ENCODE peak calls at places on chromosomes 7 and 10, in nine cellular contexts. M is activated CD4-positive, alpha-beta memory T cell treated with anti-CD3 and anti-CD28 coated beads for 36 hours; K is activated CD8-positive, alpha-beta memory T cell treated with anti-CD3 and anti-CD28 coated beads for 4 hours; I is CD8-positive, alpha-beta T cell; E is stimulated activated CD4-positive, alpha-beta T cell treated with anti-CD3 and anti-CD28 coated beads, Interleukin-12 subunit alpha, Interleukin-12 subunit beta, amount 100 ng/mL, for 4 hours; W is transverse colon; R is effector CD4-positive, alpha-beta T cell; Z is fibroblast of the conjunctiva; S is T follicular helper cell. G is an unnamed sample.

GRCh38 chr10:104546756-104547155 is 94.3 kb upstream of the SORCS3 start:
- DNase-seq in K (no peak), W (no peak), R (no peak), E (no peak), S (no peak), Z (no peak), M (no peak), I (no peak), G (no peak)

GRCh38 chr7:75599244-75599771 is 107.2 kb downstream of the SPDYE5 start:
- DNase-seq in I (no peak), Z (no peak), S (no peak), R (no peak), E (no peak), W (no peak), K (no peak), M (no peak), G (no peak)

GRCh38 chr7:91772100-91772794 is 108.3 kb downstream of the MTERF1 start:
- DNase-seq in S (no peak), K (no peak), W (peak), E (no peak), I (no peak), M (no peak), R (no peak), Z (no peak), G (no peak)

GRCh38 chr7:76008156-76008687 is 13.8 kb upstream of the TMEM120A start:
- DNase-seq in R (no peak), S (no peak), W (no peak), I (no peak), E (no peak), Z (no peak), M (peak), K (no peak), G (no peak)

GRCh38 chr7:108459922-108460551 is 3.8 kb upstream of the NRCAM start:
- DNase-seq in R (no peak), M (no peak), K (no peak), Z (peak), S (no peak), E (no peak), I (no peak), W (no peak), G (no peak)

GRCh38 chr10:120423350-120424197 is 33.5 kb upstream of the PLPP4 start:
- DNase-seq in M (peak), Z (no peak), W (peak), I (no peak), K (no peak), E (no peak), R (no peak), S (no peak), G (peak)

GRCh38 chr10:6416892-6417512 is 163.1 kb downstream of the PRKCQ start:
- DNase-seq in Z (no peak), M (no peak), E (no peak), R (peak), W (no peak), S (no peak), K (no peak), I (no peak), G (peak)

GRCh38 chr10:132231656-132232552 is 45.2 kb downstream of the DPYSL4 start:
- DNase-seq in S (no peak), E (no peak), I (no peak), R (no peak), K (no peak), W (no peak), M (peak), Z (no peak), G (no peak)

GRCh38 chr10:24759706-24760105 is 36.0 kb upstream of the ARHGAP21 start:
- DNase-seq in W (no peak), K (no peak), S (no peak), I (no peak), Z (no peak), M (no peak), E (no peak), R (no peak), G (no peak)

GRCh38 chr7:81284576-81284975 is 365.7 kb upstream of the SEMA3C start:
- DNase-seq in M (no peak), W (no peak), K (no peak), S (no peak), Z (no peak), E (no peak), R (no peak), I (no peak), G (no peak)

G was measured in KG1.